ENCODE peak calls at places on chromosomes 4 and X, in ten cellular contexts. O is tibial nerve; L is stimulated activated CD8-positive, alpha-beta memory T cell treated with anti-CD3 and anti-CD28 coated beads, Interleukin-4, amount 100 ng/mL, for 4 hours; Y is NB4; U is mucosa of descending colon; H is cardiac fibroblast; B is mesenchymal stem cell; V is colonic mucosa; C is brain microvascular endothelial cell; P is IMR-90. R is an unnamed sample.

GRCh38 chr4:38163216-38164006 is 203.2 kb downstream of the PTTG2 start:
- DNase-seq in O (no peak), L (no peak), Y (no peak), U (no peak), H (no peak), B (peak), V (no peak), C (peak), P (peak), R (peak)

GRCh38 chr4:179307297-179308136 is 1865.3 kb upstream of the AGA start:
- DNase-seq in O (peak), L (no peak), Y (peak), U (no peak), H (peak), B (peak), V (peak), C (peak), P (peak), R (peak)

GRCh38 chr4:10437735-10438134 is 19.5 kb downstream of the ZNF518B start:
- DNase-seq in O (no peak), L (no peak), Y (no peak), U (no peak), H (no peak), B (no peak), V (no peak), C (no peak), P (no peak), R (no peak)

GRCh38 chr4:169988252-169988651 is 37.9 kb downstream of the MFAP3L start:
- DNase-seq in O (no peak), L (no peak), Y (no peak), U (no peak), H (no peak), B (no peak), V (no peak), C (peak), P (no peak), R (no peak)

GRCh38 chrX:15854712-15855561 is at the start of gene AP1S2:
- DNase-seq in O (peak), L (peak), Y (peak), U (peak), H (peak), B (peak), V (peak), C (peak), P (peak), R (peak)

GRCh38 chrX:153878969-153879653 is 6.9 kb downstream of the L1CAM start:
- DNase-seq in O (no peak), L (no peak), Y (peak), U (no peak), H (no peak), B (no peak), V (no peak), C (no peak), P (no peak), R (no peak)

GRCh38 chr4:154491341-154491679 is 289 bp downstream of the DCHS2 start:
- DNase-seq in O (no peak), L (no peak), Y (no peak), U (no peak), H (peak), B (peak), V (no peak), C (no peak), P (peak), R (no peak)

GRCh38 chr4:108492816-108493595 is 127.4 kb upstream of the RPL34 start:
- DNase-seq in O (no peak), L (no peak), Y (peak), U (peak), H (no peak), B (peak), V (peak), C (peak), P (peak), R (no peak)

GRCh38 chr4:102730968-102731533 is 29.7 kb downstream of the MANBA start:
- DNase-seq in O (no peak), L (no peak), Y (peak), U (no peak), H (no peak), B (no peak), V (no peak), C (no peak), P (no peak), R (no peak)

GRCh38 chrX:45743081-45743533 is 542.4 kb upstream of the DIPK2B start:
- DNase-seq in O (no peak), L (no peak), Y (peak), U (no peak), H (no peak), B (peak), V (no peak), C (peak), P (peak), R (no peak)

GRCh38 chr4:105709081-105709450 is 482 bp downstream of the GSTCD start:
- DNase-seq in O (peak), L (no peak), Y (peak), U (no peak), H (peak), B (peak), V (peak), C (no peak), P (no peak), R (peak)

GRCh38 chr4:166538491-166539005 is 665.5 kb downstream of the TLL1 start:
- DNase-seq in O (no peak), L (no peak), Y (no peak), U (no peak), H (no peak), B (no peak), V (no peak), C (peak), P (no peak), R (no peak)

GRCh38 chr4:169485791-169486742 is 126.3 kb downstream of the NEK1 start:
- DNase-seq in O (peak), L (no peak), Y (peak), U (no peak), H (peak), B (peak), V (peak), C (peak), P (peak), R (peak)

GRCh38 chr4:121272526-121272925 is 108.3 kb downstream of the QRFPR start:
- DNase-seq in O (no peak), L (no peak), Y (no peak), U (no peak), H (peak), B (peak), V (no peak), C (peak), P (peak), R (no peak)